ENCODE peak calls at places on chromosomes 12 and 14, in four cellular contexts. One of them, this sample, is unnamed.
A peak's percentile ranks its signal among the peaks of the same experiment; 100 is the strongest.

GRCh38 chr14:105855246-105855892 is 329.0 kb downstream of the TMEM121 start:
- DNase-seq in stimulated activated CD8-positive, alpha-beta memory T cell treated with anti-CD3 and anti-CD28 coated beads, Interleukin-12 subunit alpha, Interleukin-12 subunit beta, amount 100 ng/mL, for 4 hours: no peak
- DNase-seq in ACHN: no peak
- DNase-seq in HCEC 1CT: no peak
- DNase-seq in this sample: no peak

GRCh38 chr14:33782923-33783322 is 168.0 kb downstream of the EGLN3 start:
- DNase-seq in stimulated activated CD8-positive, alpha-beta memory T cell treated with anti-CD3 and anti-CD28 coated beads, Interleukin-12 subunit alpha, Interleukin-12 subunit beta, amount 100 ng/mL, for 4 hours: no peak
- DNase-seq in HCEC 1CT: no peak
- DNase-seq in ACHN: no peak
- DNase-seq in this sample: no peak

GRCh38 chr14:87152701-87153100 is 840.3 kb downstream of the GALC start:
- DNase-seq in HCEC 1CT: no peak
- DNase-seq in stimulated activated CD8-positive, alpha-beta memory T cell treated with anti-CD3 and anti-CD28 coated beads, Interleukin-12 subunit alpha, Interleukin-12 subunit beta, amount 100 ng/mL, for 4 hours: no peak
- DNase-seq in ACHN: no peak
- DNase-seq in this sample: no peak

GRCh38 chr14:75647650-75648049 is 13.0 kb downstream of the ERG28 start:
- DNase-seq in stimulated activated CD8-positive, alpha-beta memory T cell treated with anti-CD3 and anti-CD28 coated beads, Interleukin-12 subunit alpha, Interleukin-12 subunit beta, amount 100 ng/mL, for 4 hours: no peak
- DNase-seq in ACHN: peak; percentile 8
- DNase-seq in HCEC 1CT: peak; percentile 19
- DNase-seq in this sample: no peak

GRCh38 chr14:30808576-30808975 is 65.8 kb upstream of the COCH start:
- DNase-seq in stimulated activated CD8-positive, alpha-beta memory T cell treated with anti-CD3 and anti-CD28 coated beads, Interleukin-12 subunit alpha, Interleukin-12 subunit beta, amount 100 ng/mL, for 4 hours: no peak
- DNase-seq in ACHN: no peak
- DNase-seq in HCEC 1CT: no peak
- DNase-seq in this sample: peak; percentile 3

GRCh38 chr12:48442191-48442828 is 30.0 kb upstream of the ANP32D start:
- DNase-seq in HCEC 1CT: no peak
- DNase-seq in ACHN: no peak
- DNase-seq in stimulated activated CD8-positive, alpha-beta memory T cell treated with anti-CD3 and anti-CD28 coated beads, Interleukin-12 subunit alpha, Interleukin-12 subunit beta, amount 100 ng/mL, for 4 hours: no peak
- DNase-seq in this sample: peak; percentile 7

GRCh38 chr12:128267651-128268347 is 829 bp downstream of the TMEM132C start:
- DNase-seq in HCEC 1CT: no peak
- DNase-seq in ACHN: no peak
- DNase-seq in stimulated activated CD8-positive, alpha-beta memory T cell treated with anti-CD3 and anti-CD28 coated beads, Interleukin-12 subunit alpha, Interleukin-12 subunit beta, amount 100 ng/mL, for 4 hours: no peak
- DNase-seq in this sample: no peak

GRCh38 chr14:61648377-61648776 is 46.9 kb upstream of the HIF1A start:
- DNase-seq in HCEC 1CT: no peak
- DNase-seq in stimulated activated CD8-positive, alpha-beta memory T cell treated with anti-CD3 and anti-CD28 coated beads, Interleukin-12 subunit alpha, Interleukin-12 subunit beta, amount 100 ng/mL, for 4 hours: no peak
- DNase-seq in ACHN: no peak
- DNase-seq in this sample: no peak

GRCh38 chr14:64706552-64707193 is 2.4 kb downstream of the PLEKHG3 start:
- DNase-seq in HCEC 1CT: no peak
- DNase-seq in ACHN: no peak
- DNase-seq in stimulated activated CD8-positive, alpha-beta memory T cell treated with anti-CD3 and anti-CD28 coated beads, Interleukin-12 subunit alpha, Interleukin-12 subunit beta, amount 100 ng/mL, for 4 hours: no peak
- DNase-seq in this sample: no peak

GRCh38 chr12:108793756-108794441 is 62.6 kb upstream of the CORO1C start:
- DNase-seq in ACHN: no peak
- DNase-seq in stimulated activated CD8-positive, alpha-beta memory T cell treated with anti-CD3 and anti-CD28 coated beads, Interleukin-12 subunit alpha, Interleukin-12 subunit beta, amount 100 ng/mL, for 4 hours: no peak
- DNase-seq in HCEC 1CT: no peak
- DNase-seq in this sample: no peak

GRCh38 chr14:55086939-55087338 is 35.5 kb downstream of the MAPK1IP1L start:
- DNase-seq in stimulated activated CD8-positive, alpha-beta memory T cell treated with anti-CD3 and anti-CD28 coated beads, Interleukin-12 subunit alpha, Interleukin-12 subunit beta, amount 100 ng/mL, for 4 hours: no peak
- DNase-seq in HCEC 1CT: no peak
- DNase-seq in ACHN: no peak
- DNase-seq in this sample: no peak

GRCh38 chr14:102584871-102585869 is 7.3 kb upstream of the RCOR1 start:
- DNase-seq in stimulated activated CD8-positive, alpha-beta memory T cell treated with anti-CD3 and anti-CD28 coated beads, Interleukin-12 subunit alpha, Interleukin-12 subunit beta, amount 100 ng/mL, for 4 hours: no peak
- DNase-seq in ACHN: no peak
- DNase-seq in HCEC 1CT: no peak
- DNase-seq in this sample: no peak

GRCh38 chr12:121992059-121992879 is 29.4 kb upstream of the BCL7A start:
- DNase-seq in HCEC 1CT: peak; percentile 97
- DNase-seq in ACHN: peak; percentile 99
- DNase-seq in stimulated activated CD8-positive, alpha-beta memory T cell treated with anti-CD3 and anti-CD28 coated beads, Interleukin-12 subunit alpha, Interleukin-12 subunit beta, amount 100 ng/mL, for 4 hours: peak; percentile 15
- DNase-seq in this sample: peak; percentile 98

GRCh38 chr14:105067140-105067968 is 2.1 kb upstream of the GPR132 start:
- DNase-seq in ACHN: peak; percentile 30
- DNase-seq in stimulated activated CD8-positive, alpha-beta memory T cell treated with anti-CD3 and anti-CD28 coated beads, Interleukin-12 subunit alpha, Interleukin-12 subunit beta, amount 100 ng/mL, for 4 hours: peak; percentile 47
- DNase-seq in HCEC 1CT: peak; percentile 46
- DNase-seq in this sample: peak; percentile 83

GRCh38 chr12:57744194-57744776 is 554 bp upstream of the TSPAN31 start:
- DNase-seq in stimulated activated CD8-positive, alpha-beta memory T cell treated with anti-CD3 and anti-CD28 coated beads, Interleukin-12 subunit alpha, Interleukin-12 subunit beta, amount 100 ng/mL, for 4 hours: peak; percentile 60
- DNase-seq in HCEC 1CT: no peak
- DNase-seq in ACHN: peak; percentile 90
- DNase-seq in this sample: no peak

GRCh38 chr12:100473716-100474150 is at the start of gene NR1H4:
- DNase-seq in ACHN: peak; percentile 99
- DNase-seq in stimulated activated CD8-positive, alpha-beta memory T cell treated with anti-CD3 and anti-CD28 coated beads, Interleukin-12 subunit alpha, Interleukin-12 subunit beta, amount 100 ng/mL, for 4 hours: no peak
- DNase-seq in HCEC 1CT: peak; percentile 94
- DNase-seq in this sample: peak; percentile 58

GRCh38 chr14:91315844-91316267 is 71.4 kb upstream of the GPR68 start:
- DNase-seq in ACHN: no peak
- DNase-seq in HCEC 1CT: no peak
- DNase-seq in stimulated activated CD8-positive, alpha-beta memory T cell treated with anti-CD3 and anti-CD28 coated beads, Interleukin-12 subunit alpha, Interleukin-12 subunit beta, amount 100 ng/mL, for 4 hours: peak; percentile 67
- DNase-seq in this sample: peak; percentile 13

GRCh38 chr14:105487986-105488777 is 1.5 kb downstream of the CRIP1 start:
- DNase-seq in ACHN: no peak
- DNase-seq in stimulated activated CD8-positive, alpha-beta memory T cell treated with anti-CD3 and anti-CD28 coated beads, Interleukin-12 subunit alpha, Interleukin-12 subunit beta, amount 100 ng/mL, for 4 hours: no peak
- DNase-seq in HCEC 1CT: no peak
- DNase-seq in this sample: no peak

GRCh38 chr12:116339800-116340371 is 62.4 kb upstream of the MED13L start:
- DNase-seq in HCEC 1CT: peak; percentile 36
- DNase-seq in stimulated activated CD8-positive, alpha-beta memory T cell treated with anti-CD3 and anti-CD28 coated beads, Interleukin-12 subunit alpha, Interleukin-12 subunit beta, amount 100 ng/mL, for 4 hours: no peak
- DNase-seq in ACHN: no peak
- DNase-seq in this sample: peak; percentile 61

GRCh38 chr12:100141666-100141997 is 1.0 kb downstream of the BLTP3B start:
- DNase-seq in ACHN: peak; percentile 91
- DNase-seq in stimulated activated CD8-positive, alpha-beta memory T cell treated with anti-CD3 and anti-CD28 coated beads, Interleukin-12 subunit alpha, Interleukin-12 subunit beta, amount 100 ng/mL, for 4 hours: no peak
- DNase-seq in HCEC 1CT: peak; percentile 85
- DNase-seq in this sample: peak; percentile 91

GRCh38 chr12:109710747-109711595 is 2.7 kb upstream of the FAM222A start:
- DNase-seq in HCEC 1CT: peak; percentile 26
- DNase-seq in stimulated activated CD8-positive, alpha-beta memory T cell treated with anti-CD3 and anti-CD28 coated beads, Interleukin-12 subunit alpha, Interleukin-12 subunit beta, amount 100 ng/mL, for 4 hours: no peak
- DNase-seq in ACHN: no peak
- DNase-seq in this sample: peak; percentile 59